ENCODE peak calls at places on chromosome 7, in ten cellular contexts. C, Z, T, X, V, O, F, E, I and G are unnamed samples.

GRCh38 chr7:44415510-44415909 is 74.9 kb downstream of the NUDCD3 start:
- DNase-seq in V (no peak), E (no peak), X (no peak), Z (no peak), I (no peak), T (no peak), C (no peak), F (peak; percentile 94), O (no peak), G (no peak)

GRCh38 chr7:42691030-42691639 is 220.7 kb downstream of the C7orf25 start:
- DNase-seq in C (no peak), T (no peak), O (no peak), E (no peak), X (no peak), F (peak; percentile 66), I (peak; percentile 23), Z (no peak), V (peak; percentile 63), G (no peak)

GRCh38 chr7:84302949-84303348 is 108.4 kb upstream of the SEMA3A start:
- DNase-seq in E (no peak), F (no peak), Z (no peak), X (no peak), T (no peak), V (no peak), I (no peak), O (no peak), C (no peak), G (no peak)

GRCh38 chr7:30963842-30964241 is at the start of gene GHRHR:
- DNase-seq in T (no peak), O (no peak), E (no peak), F (no peak), C (no peak), I (no peak), Z (no peak), X (no peak), V (no peak), G (no peak)

GRCh38 chr7:18345641-18346234 is 149.8 kb upstream of the HDAC9 start:
- DNase-seq in X (peak; percentile 37), T (no peak), I (peak; percentile 50), C (no peak), O (no peak), F (peak; percentile 63), Z (peak; percentile 21), E (no peak), V (peak; percentile 29), G (peak; percentile 59)

GRCh38 chr7:42272793-42273665 is 36.0 kb upstream of the GLI3 start:
- DNase-seq in O (no peak), I (no peak), F (peak; percentile 77), T (no peak), V (peak; percentile 56), C (no peak), E (no peak), Z (no peak), X (no peak), G (no peak)

GRCh38 chr7:144826248-144826647 is 9.6 kb downstream of the TPK1 start:
- DNase-seq in X (no peak), F (no peak), E (no peak), I (no peak), C (no peak), V (peak; percentile 8), T (no peak), Z (no peak), O (no peak), G (no peak)

GRCh38 chr7:57165285-57165899 is 33.2 kb upstream of the ZNF479 start:
- DNase-seq in O (no peak), I (no peak), C (no peak), Z (no peak), E (no peak), T (no peak), V (no peak), F (no peak), X (no peak), G (no peak)

GRCh38 chr7:98630770-98631169 is 13.7 kb downstream of the NPTX2 start:
- DNase-seq in E (no peak), O (no peak), C (no peak), I (no peak), Z (no peak), T (no peak), X (no peak), V (no peak), F (no peak), G (no peak)

GRCh38 chr7:132049462-132050304 is 493.3 kb upstream of the PODXL start:
- DNase-seq in X (no peak), I (peak; percentile 60), O (no peak), T (no peak), E (no peak), C (no peak), V (peak; percentile 45), F (peak; percentile 40), Z (no peak), G (no peak)

GRCh38 chr7:117666019-117666418 is 186.2 kb downstream of the CFTR start:
- DNase-seq in O (no peak), I (no peak), F (peak; percentile 84), E (no peak), V (no peak), C (no peak), T (no peak), Z (no peak), X (no peak), G (no peak)

GRCh38 chr7:87413029-87413428 is 62.5 kb downstream of the ABCB4 start:
- DNase-seq in Z (no peak), X (no peak), I (no peak), E (no peak), F (no peak), T (no peak), O (no peak), C (no peak), V (peak; percentile 37), G (no peak)

GRCh38 chr7:37310322-37311080 is 138.2 kb downstream of the ELMO1 start:
- DNase-seq in T (no peak), C (peak; percentile 8), V (no peak), E (no peak), F (peak; percentile 17), Z (no peak), I (no peak), O (no peak), X (no peak), G (no peak)

GRCh38 chr7:22660732-22661131 is 66.3 kb upstream of the IL6 start:
- DNase-seq in T (no peak), O (no peak), Z (no peak), X (no peak), V (no peak), F (no peak), I (no peak), E (no peak), C (no peak), G (peak; percentile 47)

GRCh38 chr7:4962872-4963775 is 4.1 kb upstream of the MMD2 start:
- DNase-seq in V (no peak), F (peak; percentile 19), I (no peak), T (no peak), C (no peak), O (no peak), X (no peak), Z (no peak), E (no peak), G (no peak)

GRCh38 chr7:40429821-40430220 is 295.0 kb downstream of the SUGCT start:
- DNase-seq in O (no peak), T (no peak), Z (no peak), I (no peak), X (no peak), E (no peak), F (no peak), V (no peak), C (no peak), G (no peak)

GRCh38 chr7:150376560-150376959 is 2.6 kb upstream of the ZNF775 start:
- DNase-seq in Z (no peak), C (no peak), T (no peak), O (no peak), E (no peak), X (no peak), V (no peak), F (no peak), I (no peak), G (no peak)

GRCh38 chr7:22477262-22477661 is 22.7 kb downstream of the STEAP1B start:
- DNase-seq in V (no peak), Z (no peak), C (no peak), T (no peak), I (no peak), X (no peak), E (no peak), F (no peak), O (no peak), G (no peak)

GRCh38 chr7:135375908-135376699 is 133.8 kb downstream of the CNOT4 start:
- DNase-seq in F (no peak), I (no peak), O (no peak), Z (no peak), C (no peak), T (no peak), V (peak; percentile 21), E (no peak), X (no peak), G (no peak)

GRCh38 chr7:133477786-133478185 is 224.9 kb downstream of the EXOC4 start:
- DNase-seq in E (no peak), X (no peak), V (no peak), I (no peak), F (no peak), Z (no peak), C (no peak), T (no peak), O (no peak), G (no peak)

GRCh38 chr7:123974326-123974908 is 49.4 kb downstream of the SPAM1 start:
- DNase-seq in V (no peak), F (no peak), X (no peak), I (no peak), Z (no peak), T (no peak), O (no peak), C (no peak), E (no peak), G (no peak)

GRCh38 chr7:107002131-107002803 is 42.2 kb upstream of the PRKAR2B start:
- DNase-seq in I (no peak), E (no peak), V (no peak), X (no peak), Z (no peak), O (no peak), C (no peak), F (no peak), T (no peak), G (no peak)

GRCh38 chr7:106071356-106071998 is 40.6 kb downstream of the SYPL1 start:
- DNase-seq in I (no peak), O (no peak), T (peak; percentile 24), Z (peak; percentile 61), C (peak; percentile 30), V (no peak), E (peak; percentile 64), F (no peak), X (peak; percentile 93), G (peak; percentile 53)

GRCh38 chr7:127667751-127668530 is 15.9 kb downstream of the SND1 start:
- DNase-seq in V (no peak), X (no peak), O (no peak), F (no peak), E (no peak), T (no peak), Z (no peak), C (no peak), I (no peak), G (no peak)

GRCh38 chr7:79461660-79462059 is 8.2 kb upstream of the MAGI2 start:
- DNase-seq in E (no peak), F (peak; percentile 79), X (no peak), I (no peak), C (no peak), Z (no peak), V (peak; percentile 35), T (no peak), O (no peak), G (peak; percentile 2)

GRCh38 chr7:107907790-107908189 is 16.8 kb downstream of the DLD start:
- DNase-seq in O (no peak), V (peak; percentile 7), X (no peak), I (no peak), Z (no peak), F (no peak), T (no peak), C (no peak), E (no peak), G (no peak)

GRCh38 chr7:144784943-144785342 is 50.9 kb downstream of the TPK1 start:
- DNase-seq in C (no peak), E (no peak), O (no peak), X (no peak), F (no peak), V (peak; percentile 10), Z (no peak), T (no peak), I (no peak), G (no peak)

GRCh38 chr7:35617076-35617475 is 77.9 kb downstream of the HERPUD2 start:
- DNase-seq in I (no peak), T (no peak), C (no peak), V (no peak), E (no peak), Z (no peak), X (no peak), O (no peak), F (no peak), G (no peak)